ENCODE peak calls at places on chromosomes 1 and 21, in four cellular contexts. One of them, this sample, is unnamed.
A peak's percentile ranks its signal among the peaks of the same experiment; 100 is the strongest.

GRCh38 chr1:204837440-204838084 is 33.1 kb upstream of the NFASC start:
- DNase-seq in HepG2: peak; percentile 15
- DNase-seq in A549: peak; percentile 58
- DNase-seq in GM12878: no peak
- DNase-seq in this sample: peak; percentile 50

GRCh38 chr1:204308023-204308628 is 51.6 kb downstream of the PLEKHA6 start:
- DNase-seq in HepG2: no peak
- DNase-seq in A549: no peak
- DNase-seq in GM12878: no peak
- DNase-seq in this sample: no peak

GRCh38 chr1:83552820-83553219 is 446.1 kb downstream of the TTLL7 start:
- DNase-seq in HepG2: no peak
- DNase-seq in A549: no peak
- DNase-seq in GM12878: no peak
- DNase-seq in this sample: no peak

GRCh38 chr1:195709821-195710220 is 898.4 kb downstream of the KCNT2 start:
- DNase-seq in HepG2: no peak
- DNase-seq in A549: no peak
- DNase-seq in GM12878: no peak
- DNase-seq in this sample: peak; percentile 4

GRCh38 chr1:203475012-203475981 is at the start of gene PRELP:
- DNase-seq in HepG2: no peak
- DNase-seq in A549: no peak
- DNase-seq in GM12878: no peak
- DNase-seq in this sample: no peak

GRCh38 chr1:80417651-80418050 is 1383.1 kb upstream of the ADGRL2 start:
- DNase-seq in HepG2: no peak
- DNase-seq in A549: no peak
- DNase-seq in GM12878: no peak
- DNase-seq in this sample: no peak

GRCh38 chr21:42521384-42521783 is 7.7 kb downstream of the SLC37A1 start:
- DNase-seq in HepG2: no peak
- DNase-seq in A549: no peak
- DNase-seq in GM12878: no peak
- DNase-seq in this sample: no peak

GRCh38 chr1:168970945-168971799 is 135.3 kb upstream of the ATP1B1 start:
- DNase-seq in HepG2: no peak
- DNase-seq in A549: no peak
- DNase-seq in GM12878: no peak
- DNase-seq in this sample: no peak

GRCh38 chr1:246599315-246599714 is 33.1 kb downstream of the CNST start:
- DNase-seq in HepG2: no peak
- DNase-seq in A549: no peak
- DNase-seq in GM12878: no peak
- DNase-seq in this sample: no peak

GRCh38 chr21:31576428-31576827 is 83.1 kb upstream of the SOD1 start:
- DNase-seq in HepG2: no peak
- DNase-seq in A549: no peak
- DNase-seq in GM12878: no peak
- DNase-seq in this sample: no peak

GRCh38 chr1:3352952-3353331 is 101.5 kb upstream of the ARHGEF16 start:
- DNase-seq in HepG2: no peak
- DNase-seq in A549: no peak
- DNase-seq in GM12878: no peak
- DNase-seq in this sample: peak; percentile 54

GRCh38 chr1:66951513-66951912 is 26.7 kb downstream of the MIER1 start:
- DNase-seq in HepG2: no peak
- DNase-seq in A549: no peak
- DNase-seq in GM12878: no peak
- DNase-seq in this sample: no peak

GRCh38 chr1:23251812-23252211 is 34.5 kb upstream of the HTR1D start:
- DNase-seq in HepG2: no peak
- DNase-seq in A549: no peak
- DNase-seq in GM12878: no peak
- DNase-seq in this sample: no peak

GRCh38 chr1:55725378-55725777 is 510.2 kb upstream of the USP24 start:
- DNase-seq in HepG2: no peak
- DNase-seq in A549: peak; percentile 43
- DNase-seq in GM12878: no peak
- DNase-seq in this sample: no peak

GRCh38 chr1:12592496-12592895 is 25.5 kb downstream of the DHRS3 start:
- DNase-seq in HepG2: no peak
- DNase-seq in A549: no peak
- DNase-seq in GM12878: no peak
- DNase-seq in this sample: no peak

GRCh38 chr1:230627767-230628166 is 14.5 kb upstream of the COG2 start:
- DNase-seq in HepG2: no peak
- DNase-seq in A549: no peak
- DNase-seq in GM12878: no peak
- DNase-seq in this sample: no peak

GRCh38 chr1:231584117-231584516 is 42.5 kb upstream of the DISC1 start:
- DNase-seq in HepG2: peak; percentile 47
- DNase-seq in A549: peak; percentile 67
- DNase-seq in GM12878: no peak
- DNase-seq in this sample: peak; percentile 52

GRCh38 chr1:30232288-30232899 is 491.0 kb downstream of the MATN1 start:
- DNase-seq in HepG2: peak; percentile 10
- DNase-seq in A549: peak; percentile 5
- DNase-seq in GM12878: no peak
- DNase-seq in this sample: peak; percentile 11

GRCh38 chr1:170836146-170836545 is 99.2 kb upstream of the MROH9 start:
- DNase-seq in HepG2: no peak
- DNase-seq in A549: no peak
- DNase-seq in GM12878: no peak
- DNase-seq in this sample: no peak

GRCh38 chr21:41460578-41461527 is 34.8 kb downstream of the MX1 start:
- DNase-seq in HepG2: peak; percentile 54
- DNase-seq in A549: peak; percentile 31
- DNase-seq in GM12878: no peak
- DNase-seq in this sample: peak; percentile 68

GRCh38 chr1:107362468-107362867 is 221.6 kb downstream of the NTNG1 start:
- DNase-seq in HepG2: no peak
- DNase-seq in A549: no peak
- DNase-seq in GM12878: no peak
- DNase-seq in this sample: no peak

GRCh38 chr1:64393790-64394189 is 76.1 kb upstream of the CACHD1 start:
- DNase-seq in HepG2: no peak
- DNase-seq in A549: no peak
- DNase-seq in GM12878: no peak
- DNase-seq in this sample: no peak

GRCh38 chr1:240827786-240828185 is 215.8 kb upstream of the GREM2 start:
- DNase-seq in HepG2: no peak
- DNase-seq in A549: no peak
- DNase-seq in GM12878: no peak
- DNase-seq in this sample: no peak

GRCh38 chr1:240833057-240833456 is 221.1 kb upstream of the GREM2 start:
- DNase-seq in HepG2: no peak
- DNase-seq in A549: no peak
- DNase-seq in GM12878: no peak
- DNase-seq in this sample: no peak

GRCh38 chr1:240831922-240832321 is 220.0 kb upstream of the GREM2 start:
- DNase-seq in HepG2: no peak
- DNase-seq in A549: no peak
- DNase-seq in GM12878: no peak
- DNase-seq in this sample: no peak

GRCh38 chr1:240831191-240831631 is 219.3 kb upstream of the GREM2 start:
- DNase-seq in HepG2: no peak
- DNase-seq in A549: no peak
- DNase-seq in GM12878: no peak
- DNase-seq in this sample: no peak
- TF ChIP-seq MAX in HepG2: no peak
- TF ChIP-seq MAX in A549: no peak
- TF ChIP-seq MAX in GM12878: no peak
- TF ChIP-seq MAX in this sample: no peak

DNA sequence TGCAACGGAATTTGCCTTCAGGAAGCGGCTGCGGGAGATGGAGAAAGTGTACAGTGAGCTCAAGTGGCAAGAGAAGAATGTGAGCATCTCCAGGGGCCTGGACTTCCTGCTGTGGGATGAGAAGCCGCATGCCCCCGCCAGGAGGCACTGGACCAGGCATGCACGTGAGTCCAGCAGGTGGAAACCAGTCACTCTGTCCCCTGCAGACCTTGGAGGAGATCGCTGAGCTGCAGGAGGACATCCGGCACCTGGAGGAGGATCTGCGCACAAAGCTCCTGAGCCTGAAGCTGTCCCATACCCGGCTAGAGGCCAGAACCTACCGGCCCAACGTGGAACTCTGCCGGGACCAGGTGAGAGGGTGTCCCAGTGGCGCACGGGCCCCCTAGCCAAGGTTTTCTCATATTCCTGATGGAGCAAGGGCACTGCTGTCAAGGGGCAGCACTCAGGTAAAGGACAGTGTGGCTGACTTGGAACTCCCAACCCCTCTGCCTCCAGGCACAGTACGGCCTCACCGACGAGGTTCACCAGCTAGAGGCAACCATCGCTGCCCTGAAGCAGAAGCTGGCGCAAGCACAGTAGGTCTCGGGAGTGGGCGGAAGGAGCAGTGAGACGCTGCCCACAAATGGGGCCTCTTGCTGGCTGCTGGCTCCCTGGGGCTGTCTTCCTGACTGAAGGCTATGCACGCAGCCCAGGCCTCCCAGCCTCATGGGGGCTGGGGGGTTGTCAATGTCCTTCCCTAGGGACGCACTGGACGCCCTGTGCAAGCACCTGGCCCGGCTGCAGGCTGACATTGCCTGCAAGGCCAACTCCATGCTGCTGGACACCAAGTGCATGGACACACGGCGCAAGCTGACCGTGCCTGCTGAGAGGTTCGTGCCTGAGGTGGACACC is 1.2 kb upstream of the ADPRS start:
- DNase-seq in HepG2: no peak
- DNase-seq in A549: no peak
- DNase-seq in GM12878: no peak
- DNase-seq in this sample: peak; percentile 95
- TF ChIP-seq CTCF in HepG2: no peak
- TF ChIP-seq CTCF in A549: no peak
- TF ChIP-seq CTCF in GM12878: no peak
- TF ChIP-seq CTCF in this sample: peak; percentile 81

GRCh38 chr1:181152892-181153633 is 64.6 kb downstream of the IER5 start:
- DNase-seq in HepG2: no peak
- DNase-seq in A549: no peak
- DNase-seq in GM12878: no peak
- DNase-seq in this sample: peak; percentile 97
- H3K4me3 ChIP-seq in HepG2: no peak overlapping the region
- H3K4me3 ChIP-seq in A549: no peak overlapping the region
- H3K4me3 ChIP-seq in GM12878: no peak overlapping the region
- H3K4me3 ChIP-seq in this sample: no peak overlapping the region

GRCh38 chr1:41860214-41860613 is 58.5 kb downstream of the HIVEP3 start:
- DNase-seq in HepG2: no peak
- DNase-seq in A549: no peak
- DNase-seq in GM12878: no peak
- DNase-seq in this sample: no peak
- TF ChIP-seq MAX in HepG2: no peak
- TF ChIP-seq MAX in A549: no peak
- TF ChIP-seq MAX in GM12878: no peak
- TF ChIP-seq MAX in this sample: no peak

GRCh38 chr21:33308586-33309490 is 15.9 kb upstream of the IFNAR1 start:
- DNase-seq in HepG2: no peak
- DNase-seq in A549: no peak
- DNase-seq in GM12878: peak; percentile 98
- DNase-seq in this sample: peak; percentile 65
- TF ChIP-seq CTCF in HepG2: no peak
- TF ChIP-seq CTCF in A549: no peak
- TF ChIP-seq CTCF in GM12878: peak; percentile 33
- TF ChIP-seq CTCF in this sample: no peak

DNA sequence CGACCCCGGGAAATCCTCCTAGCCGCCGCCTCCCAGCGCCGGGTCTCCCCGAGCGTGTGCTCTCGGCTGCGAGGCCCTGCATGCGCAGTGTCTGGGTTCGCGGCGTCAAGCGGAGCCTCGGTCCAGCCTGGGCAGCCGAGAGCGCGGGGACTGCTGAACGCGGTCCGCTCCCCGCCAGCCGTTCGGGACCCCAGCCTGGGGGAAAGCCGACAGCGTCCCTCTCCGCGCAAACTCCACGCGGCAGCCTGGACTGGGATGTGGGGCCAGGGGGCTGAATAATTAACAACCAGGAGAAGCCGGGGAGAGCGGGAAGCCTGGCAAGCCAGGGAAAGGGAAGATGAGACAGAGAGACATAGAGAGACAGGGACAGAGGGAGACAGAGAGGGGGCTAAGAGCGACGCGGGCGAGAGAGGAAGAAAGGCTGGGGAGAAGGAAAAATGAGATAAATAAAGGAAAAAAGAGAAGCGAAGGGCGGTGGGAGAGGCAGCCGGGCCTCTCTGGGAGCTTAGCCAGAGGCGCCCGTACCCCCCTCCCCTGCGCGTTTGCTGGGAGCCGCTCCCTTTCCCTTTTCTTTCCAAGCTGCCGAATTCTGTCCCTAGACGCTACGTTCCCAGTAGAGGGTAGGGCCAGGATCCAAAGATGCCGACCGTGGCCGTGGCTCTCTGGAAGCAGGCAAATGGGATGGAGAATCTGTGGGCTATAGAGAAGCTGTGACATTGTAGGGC is 64.1 kb downstream of the MEF2D start:
- DNase-seq in HepG2: no peak
- DNase-seq in A549: no peak
- DNase-seq in GM12878: no peak
- DNase-seq in this sample: no peak
- H3K4me3 ChIP-seq in HepG2: no peak overlapping the region
- H3K4me3 ChIP-seq in A549: peak overlapping the region; percentile 25
- H3K4me3 ChIP-seq in GM12878: peak overlapping the region; percentile 48
- H3K4me3 ChIP-seq in this sample: no peak overlapping the region

DNA sequence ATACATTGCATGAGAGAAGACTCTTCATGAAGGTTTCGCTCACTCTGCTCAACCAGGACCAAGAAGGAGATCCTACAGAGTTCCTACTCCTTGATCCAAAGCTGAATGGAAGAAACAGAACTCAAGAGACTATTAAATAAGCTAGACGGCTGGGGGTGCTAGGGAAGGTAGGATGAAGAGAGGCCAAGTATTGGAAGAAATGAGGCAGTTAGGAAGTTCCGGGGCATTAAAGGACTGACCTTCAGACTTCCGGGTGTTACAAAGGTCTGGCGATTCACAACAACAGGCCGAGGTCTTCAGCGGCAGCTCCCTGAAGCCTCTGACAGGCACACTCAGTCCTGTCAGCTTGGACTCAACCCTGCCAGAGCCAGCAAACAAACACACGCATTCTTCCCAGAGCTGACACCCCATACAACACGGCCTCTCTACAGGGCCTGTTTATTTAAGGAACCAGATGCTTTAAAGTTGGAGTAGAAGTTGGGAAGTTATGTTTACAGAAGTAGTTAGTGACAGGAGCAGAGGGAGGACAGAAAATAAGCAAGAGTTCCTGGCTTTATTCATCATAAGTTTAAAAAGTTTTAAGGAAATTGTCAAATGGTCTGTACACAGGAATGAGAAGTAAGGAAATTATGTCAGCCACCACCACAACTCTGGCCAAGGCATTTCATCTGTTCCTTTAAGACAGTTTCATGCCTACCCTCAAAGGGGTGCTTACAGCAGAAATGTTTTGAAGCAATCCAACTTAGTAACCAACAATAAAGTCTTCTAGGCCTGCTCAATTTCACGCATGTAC is 4.7 kb downstream of the SORT1 start:
- DNase-seq in HepG2: peak; percentile 98
- DNase-seq in A549: no peak
- DNase-seq in GM12878: no peak
- DNase-seq in this sample: no peak
- TF ChIP-seq MAX in HepG2: peak; percentile 73
- TF ChIP-seq MAX in A549: no peak
- TF ChIP-seq MAX in GM12878: no peak
- TF ChIP-seq MAX in this sample: no peak

This sample was measured in NB4.